ENCODE peak calls at places on chromosomes 11 and 22, in four cellular contexts. E is LHCN-M2; N is activated CD8-positive, alpha-beta memory T cell treated with anti-CD3 and anti-CD28 coated beads for 48 hours; B is activated CD8-positive, alpha-beta T cell treated with anti-CD3 and anti-CD28 coated beads, Interleukin-2, amount 10 ng/mL, durations not matched to agents 7 days and 5 days. Z is an unnamed sample.

GRCh38 chr11:11344045-11344444 is 9.0 kb downstream of the CSNK2A3 start:
- DNase-seq in E (no peak), B (no peak), N (no peak), Z (no peak)

GRCh38 chr11:92480519-92480918 is 255.9 kb downstream of the FAT3 start:
- DNase-seq in N (no peak), E (no peak), B (no peak), Z (no peak)

GRCh38 chr22:25546751-25547150 is 17.7 kb upstream of the GRK3 start:
- DNase-seq in B (no peak), E (no peak), N (no peak), Z (no peak)

GRCh38 chr11:6570691-6571427 is 32.6 kb downstream of the RRP8 start:
- DNase-seq in B (peak), E (no peak), N (no peak), Z (no peak)

GRCh38 chr11:34988294-34989255 is 72.2 kb downstream of the PDHX start:
- DNase-seq in N (no peak), E (peak), B (no peak), Z (no peak)

GRCh38 chr22:35587447-35587870 is 29.7 kb downstream of the MB start:
- DNase-seq in E (no peak), N (no peak), B (no peak), Z (no peak)

GRCh38 chr11:73972187-73972586 is 10.5 kb downstream of the UCP2 start:
- DNase-seq in N (no peak), E (no peak), B (no peak), Z (no peak)

GRCh38 chr11:75563978-75564552 is 2.0 kb downstream of the SERPINH1 start:
- DNase-seq in B (no peak), N (no peak), E (peak), Z (no peak)

GRCh38 chr11:106449756-106450155 is 372.3 kb downstream of the AASDHPPT start:
- DNase-seq in B (no peak), N (no peak), E (no peak), Z (no peak)

GRCh38 chr11:117186431-117186761 is 7.9 kb downstream of the SIDT2 start:
- DNase-seq in E (no peak), N (no peak), B (no peak), Z (no peak)

GRCh38 chr22:19703869-19704268 is 10.4 kb upstream of the SEPTIN5 start:
- DNase-seq in N (no peak), B (no peak), E (no peak), Z (no peak)

GRCh38 chr11:107385361-107385982 is 72.2 kb downstream of the CWF19L2 start:
- DNase-seq in N (no peak), E (peak), B (no peak), Z (no peak)

GRCh38 chr11:92867913-92868619 is 101.4 kb upstream of the MTNR1B start:
- DNase-seq in E (no peak), N (no peak), B (no peak), Z (peak)

GRCh38 chr22:23305922-23306374 is 125.6 kb downstream of the BCR start:
- DNase-seq in E (peak), B (no peak), N (no peak), Z (no peak)

GRCh38 chr11:8830641-8831040 is 80.3 kb upstream of the AKIP1 start:
- DNase-seq in E (no peak), B (no peak), N (no peak), Z (no peak)

GRCh38 chr22:24315367-24315781 is 44.7 kb downstream of the SPECC1L start:
- DNase-seq in E (peak), B (no peak), N (no peak), Z (no peak)

GRCh38 chr11:116503216-116504160 is 269.3 kb downstream of the BUD13 start:
- DNase-seq in E (no peak), N (no peak), B (no peak), Z (no peak)